ENCODE peak calls at places on chromosomes 12 and 14, in nine cellular contexts. L is Panc1; S is activated CD4-positive, CD25-positive, alpha-beta regulatory T cell; X is activated CD4-positive, alpha-beta T cell treated with anti-CD3 and anti-CD28 coated beads, Interleukin-2, amount 50 U/mL, for 4 hours; D is omental fat pad; T is lung; O is HCT116; Y is kidney; H is dermis microvascular lymphatic vessel endothelial cell. R is an unnamed sample.

GRCh38 chr12:96248532-96248931 is 54.4 kb downstream of the ELK3 start:
- DNase-seq in D (no peak), H (no peak), X (no peak), L (no peak), O (no peak), S (no peak), T (no peak), Y (no peak), R (no peak)

GRCh38 chr14:88439088-88439487 is 53.6 kb downstream of the SPATA7 start:
- DNase-seq in L (no peak), S (no peak), T (no peak), O (no peak), Y (no peak), D (no peak), X (no peak), H (no peak), R (no peak)

GRCh38 chr14:32939254-32940065 is 781 bp downstream of the NPAS3 start:
- DNase-seq in S (no peak), O (no peak), H (peak), D (no peak), L (no peak), T (peak), Y (peak), X (no peak), R (no peak)

GRCh38 chr14:56156096-56156495 is 37.9 kb downstream of the PELI2 start:
- DNase-seq in T (no peak), Y (no peak), X (no peak), D (no peak), S (no peak), L (no peak), H (no peak), O (no peak), R (no peak)

GRCh38 chr12:66152732-66153131 is 17.1 kb downstream of the TMBIM4 start:
- DNase-seq in O (no peak), S (no peak), D (no peak), Y (no peak), X (no peak), L (no peak), T (no peak), H (no peak), R (no peak)

GRCh38 chr12:56487448-56488040 is 417 bp downstream of the GLS2 start:
- DNase-seq in Y (peak), H (peak), S (no peak), T (no peak), D (no peak), O (no peak), L (no peak), X (no peak), R (no peak)

GRCh38 chr12:30417697-30418231 is 277.9 kb downstream of the IPO8 start:
- DNase-seq in L (peak), T (no peak), S (no peak), H (peak), D (no peak), O (peak), Y (no peak), X (no peak), R (no peak)

GRCh38 chr12:117309276-117309885 is 52.0 kb downstream of the NOS1 start:
- DNase-seq in D (no peak), T (no peak), S (no peak), O (no peak), X (no peak), Y (peak), H (no peak), L (no peak), R (no peak)